ENCODE peak calls at places on chromosomes 16 and 17, in six cellular contexts. One of them, this sample, is unnamed.

GRCh38 chr16:84614075-84614474 is 3.8 kb downstream of the COTL1 start:
- DNase-seq in Karpas-422: no peak
- DNase-seq in kidney: peak; percentile 54
- DNase-seq in adrenal gland: no peak
- DNase-seq in IMR-90: peak; percentile 48
- DNase-seq in transverse colon: no peak
- DNase-seq in this sample: no peak

GRCh38 chr17:78899361-78900260 is 3.4 kb downstream of the CEP295NL start:
- DNase-seq in transverse colon: no peak
- DNase-seq in adrenal gland: no peak
- DNase-seq in IMR-90: no peak
- DNase-seq in kidney: no peak
- DNase-seq in Karpas-422: no peak
- DNase-seq in this sample: no peak

GRCh38 chr16:89326721-89327120 is 109.2 kb downstream of the ZNF778 start:
- DNase-seq in Karpas-422: no peak
- DNase-seq in adrenal gland: no peak
- DNase-seq in transverse colon: no peak
- DNase-seq in IMR-90: no peak
- DNase-seq in kidney: peak; percentile 49
- DNase-seq in this sample: no peak

GRCh38 chr16:50485232-50485631 is 63.0 kb upstream of the NKD1 start:
- DNase-seq in IMR-90: no peak
- DNase-seq in Karpas-422: no peak
- DNase-seq in adrenal gland: no peak
- DNase-seq in transverse colon: no peak
- DNase-seq in kidney: no peak
- DNase-seq in this sample: no peak

GRCh38 chr16:57041182-57042156 is 50.9 kb upstream of the CPNE2 start:
- DNase-seq in Karpas-422: peak; percentile 89
- DNase-seq in adrenal gland: no peak
- DNase-seq in kidney: no peak
- DNase-seq in IMR-90: no peak
- DNase-seq in transverse colon: peak; percentile 57
- DNase-seq in this sample: peak; percentile 88

GRCh38 chr17:33522623-33523022 is 229.5 kb upstream of the ASIC2 start:
- DNase-seq in transverse colon: no peak
- DNase-seq in adrenal gland: no peak
- DNase-seq in IMR-90: no peak
- DNase-seq in Karpas-422: no peak
- DNase-seq in kidney: no peak
- DNase-seq in this sample: no peak

GRCh38 chr16:70437582-70438324 is 1.1 kb downstream of the ST3GAL2 start:
- DNase-seq in adrenal gland: peak; percentile 66
- DNase-seq in Karpas-422: peak; percentile 69
- DNase-seq in transverse colon: no peak
- DNase-seq in kidney: no peak
- DNase-seq in IMR-90: peak; percentile 69
- DNase-seq in this sample: no peak

GRCh38 chr16:27789595-27790241 is 239.8 kb downstream of the KATNIP start:
- DNase-seq in adrenal gland: no peak
- DNase-seq in transverse colon: no peak
- DNase-seq in IMR-90: no peak
- DNase-seq in Karpas-422: no peak
- DNase-seq in kidney: no peak
- DNase-seq in this sample: no peak

DNA sequence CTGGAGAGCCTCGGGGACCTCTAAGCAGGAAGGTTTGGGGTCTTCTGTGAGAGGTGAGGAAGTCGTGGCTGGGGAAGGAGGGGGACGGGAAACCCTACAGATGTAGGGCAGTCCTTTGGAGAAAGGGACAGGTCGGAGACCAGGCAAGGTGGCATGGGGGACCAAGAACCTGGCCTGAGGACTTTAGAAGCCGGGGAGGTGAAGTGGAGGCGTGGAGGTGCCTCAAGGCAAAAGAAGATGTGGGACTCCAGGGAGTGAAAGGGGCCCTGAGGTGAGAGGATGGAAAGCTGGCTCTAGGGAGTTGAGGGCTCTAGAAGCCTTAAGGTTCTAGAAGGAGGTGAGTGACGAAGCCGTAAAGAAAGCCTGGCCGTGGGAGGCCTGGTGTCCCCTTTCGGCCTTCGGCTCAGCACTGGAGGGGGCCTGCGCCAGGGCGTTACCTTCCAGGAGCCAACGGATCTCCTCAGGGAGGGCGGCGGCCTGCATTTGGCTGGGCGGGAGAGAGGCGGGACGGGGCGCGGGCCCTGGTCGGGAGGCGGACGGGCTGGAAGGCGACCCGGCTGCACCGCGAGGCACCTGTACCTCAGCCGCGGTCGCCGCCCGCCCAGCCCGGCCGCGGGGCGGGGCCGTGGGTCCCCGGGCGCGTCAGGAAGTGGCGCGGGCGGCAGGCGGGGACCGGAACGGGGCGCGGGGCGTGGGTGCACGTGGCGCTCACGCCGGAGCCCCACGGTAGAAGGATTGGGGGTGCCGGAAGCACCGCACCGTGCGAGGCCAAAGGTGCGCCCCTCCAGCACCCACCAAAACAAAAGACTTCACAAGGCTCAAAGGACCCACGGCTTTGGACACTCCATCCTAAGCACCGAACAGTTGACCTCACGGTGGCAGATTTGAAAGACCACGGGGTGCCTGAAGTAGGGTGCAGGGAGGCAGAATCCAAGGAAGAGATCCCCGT is at the start of gene SKAP1:
- DNase-seq in kidney: peak; percentile 89
- DNase-seq in Karpas-422: no peak
- DNase-seq in adrenal gland: no peak
- DNase-seq in transverse colon: peak; percentile 62
- DNase-seq in IMR-90: no peak
- DNase-seq in this sample: peak; percentile 76
- H3K27ac ChIP-seq in kidney: peak within 1 kb of the TSS; percentile 70
- H3K27ac ChIP-seq in Karpas-422: no peak within 1 kb of the TSS
- H3K27ac ChIP-seq in adrenal gland: peak within 1 kb of the TSS; percentile 18
- H3K27ac ChIP-seq in transverse colon: peak within 1 kb of the TSS; percentile 42
- H3K27ac ChIP-seq in IMR-90: no peak within 1 kb of the TSS
- H3K27ac ChIP-seq in this sample: peak within 1 kb of the TSS; percentile 89

GRCh38 chr17:29862127-29862526 is 67.9 kb downstream of the SSH2 start:
- DNase-seq in IMR-90: no peak
- DNase-seq in transverse colon: no peak
- DNase-seq in adrenal gland: no peak
- DNase-seq in Karpas-422: no peak
- DNase-seq in kidney: no peak
- DNase-seq in this sample: no peak
- H3K4me1 ChIP-seq in IMR-90: no peaks in the 10 kb centered on the region
- H3K4me1 ChIP-seq in transverse colon: peaks cover 6% of the 10 kb centered on the region
- H3K4me1 ChIP-seq in adrenal gland: no peaks in the 10 kb centered on the region
- H3K4me1 ChIP-seq in Karpas-422: peaks cover 32% of the 10 kb centered on the region
- H3K4me1 ChIP-seq in kidney: no peaks in the 10 kb centered on the region
- H3K4me1 ChIP-seq in this sample: no peaks in the 10 kb centered on the region

GRCh38 chr17:332558-333322 is 19.9 kb downstream of the RPH3AL start:
- DNase-seq in transverse colon: no peak
- DNase-seq in IMR-90: peak; percentile 35
- DNase-seq in Karpas-422: peak; percentile 33
- DNase-seq in kidney: peak; percentile 82
- DNase-seq in adrenal gland: peak; percentile 55
- DNase-seq in this sample: no peak
- H3K27ac ChIP-seq in transverse colon: peak overlapping the region; percentile 82
- H3K27ac ChIP-seq in IMR-90: no peak overlapping the region
- H3K27ac ChIP-seq in Karpas-422: no peak overlapping the region
- H3K27ac ChIP-seq in kidney: peak overlapping the region; percentile 51
- H3K27ac ChIP-seq in adrenal gland: peak overlapping the region; percentile 98
- H3K27ac ChIP-seq in this sample: no peak overlapping the region

GRCh38 chr16:19694989-19695388 is 23.0 kb downstream of the KNOP1 start:
- DNase-seq in Karpas-422: no peak
- DNase-seq in kidney: peak; percentile 28
- DNase-seq in adrenal gland: no peak
- DNase-seq in IMR-90: no peak
- DNase-seq in transverse colon: no peak
- DNase-seq in this sample: no peak
- H3K4me1 ChIP-seq in Karpas-422: no peaks in the 10 kb centered on the region
- H3K4me1 ChIP-seq in kidney: peaks cover 19% of the 10 kb centered on the region
- H3K4me1 ChIP-seq in adrenal gland: peaks cover 49% of the 10 kb centered on the region
- H3K4me1 ChIP-seq in IMR-90: peaks cover 14% of the 10 kb centered on the region
- H3K4me1 ChIP-seq in transverse colon: peaks cover 28% of the 10 kb centered on the region
- H3K4me1 ChIP-seq in this sample: peaks cover 51% of the 10 kb centered on the region

GRCh38 chr17:60170835-60171752 is 21.3 kb downstream of the CA4 start:
- DNase-seq in Karpas-422: no peak
- DNase-seq in transverse colon: no peak
- DNase-seq in adrenal gland: peak; percentile 10
- DNase-seq in IMR-90: peak; percentile 36
- DNase-seq in kidney: no peak
- DNase-seq in this sample: no peak
- H3K27ac ChIP-seq in Karpas-422: peak overlapping the region; percentile 33
- H3K27ac ChIP-seq in transverse colon: peak overlapping the region; percentile 71
- H3K27ac ChIP-seq in adrenal gland: peak overlapping the region; percentile 55
- H3K27ac ChIP-seq in IMR-90: no peak overlapping the region
- H3K27ac ChIP-seq in kidney: no peak overlapping the region
- H3K27ac ChIP-seq in this sample: no peak overlapping the region

GRCh38 chr17:19242926-19243325 is 5.8 kb downstream of the EPN2 start:
- DNase-seq in Karpas-422: no peak
- DNase-seq in adrenal gland: no peak
- DNase-seq in transverse colon: no peak
- DNase-seq in IMR-90: no peak
- DNase-seq in kidney: no peak
- DNase-seq in this sample: no peak
- H3K4me1 ChIP-seq in Karpas-422: peaks cover 7% of the 10 kb centered on the region
- H3K4me1 ChIP-seq in adrenal gland: no peaks in the 10 kb centered on the region
- H3K4me1 ChIP-seq in transverse colon: peaks cover 21% of the 10 kb centered on the region
- H3K4me1 ChIP-seq in IMR-90: peaks cover 2% of the 10 kb centered on the region
- H3K4me1 ChIP-seq in kidney: peaks cover 12% of the 10 kb centered on the region
- H3K4me1 ChIP-seq in this sample: peaks cover 5% of the 10 kb centered on the region

DNA sequence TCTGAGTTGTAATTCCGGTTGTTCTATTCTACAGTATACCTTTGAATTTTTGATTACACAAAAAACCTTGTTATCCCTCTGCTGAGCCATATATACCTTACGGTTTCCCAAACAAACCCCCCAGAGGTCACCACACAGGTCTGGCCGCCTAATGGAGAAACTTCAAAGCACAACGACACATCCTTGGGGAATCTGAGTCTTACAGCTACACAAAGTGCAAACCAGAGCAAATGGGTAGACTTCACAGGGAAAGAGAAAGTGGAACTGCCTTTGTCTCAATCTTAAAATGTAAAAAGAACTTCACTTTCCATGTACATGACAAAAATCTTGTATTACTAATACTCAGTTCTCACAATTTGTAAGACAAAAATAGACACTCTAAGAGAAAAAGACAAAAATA is 2.7 kb downstream of the FBXO31 start:
- DNase-seq in kidney: no peak
- DNase-seq in adrenal gland: no peak
- DNase-seq in Karpas-422: peak; percentile 31
- DNase-seq in transverse colon: no peak
- DNase-seq in IMR-90: peak; percentile 61
- DNase-seq in this sample: no peak
- H3K27ac ChIP-seq in kidney: no peak overlapping the region
- H3K27ac ChIP-seq in adrenal gland: peak overlapping the region; percentile 96
- H3K27ac ChIP-seq in Karpas-422: no peak overlapping the region
- H3K27ac ChIP-seq in transverse colon: peak overlapping the region; percentile 98
- H3K27ac ChIP-seq in IMR-90: no peak overlapping the region
- H3K27ac ChIP-seq in this sample: peak overlapping the region; percentile 27

GRCh38 chr17:40100669-40101366 is 429 bp upstream of the NR1D1 start:
- DNase-seq in Karpas-422: peak; percentile 95
- DNase-seq in kidney: peak; percentile 100
- DNase-seq in transverse colon: peak; percentile 99
- DNase-seq in adrenal gland: peak; percentile 99
- DNase-seq in IMR-90: peak; percentile 99
- DNase-seq in this sample: peak; percentile 90

GRCh38 chr17:40100419-40100668 is at the start of gene NR1D1:
- DNase-seq in Karpas-422: no peak
- DNase-seq in kidney: no peak
- DNase-seq in transverse colon: no peak
- DNase-seq in IMR-90: no peak
- DNase-seq in adrenal gland: no peak
- DNase-seq in this sample: no peak

GRCh38 chr17:40098846-40099626 is 1.4 kb downstream of the NR1D1 start:
- DNase-seq in transverse colon: peak; percentile 100
- DNase-seq in kidney: peak; percentile 100
- DNase-seq in Karpas-422: peak; percentile 99
- DNase-seq in adrenal gland: peak; percentile 100
- DNase-seq in IMR-90: peak; percentile 98
- DNase-seq in this sample: peak; percentile 100

GRCh38 chr17:40097931-40098845 is 2.2 kb downstream of the NR1D1 start:
- DNase-seq in Karpas-422: no peak
- DNase-seq in adrenal gland: peak; percentile 96
- DNase-seq in kidney: peak; percentile 96
- DNase-seq in IMR-90: no peak
- DNase-seq in transverse colon: peak; percentile 90
- DNase-seq in this sample: peak; percentile 53

DNA sequence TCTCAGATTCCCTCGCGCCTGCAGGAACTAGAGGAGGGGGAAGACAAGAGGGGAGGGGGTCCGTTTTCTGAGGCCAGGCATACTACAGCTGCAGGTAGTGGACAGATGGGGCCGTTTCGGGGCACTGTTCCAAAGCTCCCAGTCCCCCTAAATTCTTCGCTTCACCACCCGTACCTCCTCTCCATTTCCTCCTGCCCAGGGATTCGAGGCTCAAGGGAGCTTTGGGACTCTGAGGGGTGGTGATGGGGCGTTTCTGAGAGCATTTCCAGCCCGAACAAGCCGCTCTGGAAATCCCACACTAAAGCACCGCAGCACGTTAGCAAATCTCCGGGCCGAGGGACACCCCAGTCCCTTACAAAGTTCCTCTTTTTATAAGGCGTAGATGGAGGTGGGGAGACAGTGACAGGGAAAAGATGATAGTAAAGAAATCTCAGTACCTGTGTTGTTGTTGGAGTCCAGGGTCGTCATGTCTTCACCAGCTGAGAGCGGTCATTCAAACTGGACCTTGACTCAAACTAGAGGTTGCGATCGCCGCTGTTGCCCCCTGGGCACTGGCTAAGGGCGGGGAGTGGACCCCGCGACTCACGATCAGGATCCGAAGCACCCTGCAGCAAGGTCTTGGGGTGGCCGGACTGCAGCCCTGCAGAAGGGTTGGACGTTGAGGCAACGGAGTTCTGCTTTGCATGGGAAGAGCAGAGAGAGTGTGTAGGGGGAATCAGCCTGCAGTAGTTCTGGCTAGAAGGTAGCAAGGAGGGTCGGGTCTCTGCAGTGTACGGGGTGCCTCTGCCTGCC is 566 bp downstream of the NR1D1 start:
- DNase-seq in adrenal gland: no peak
- DNase-seq in kidney: peak; percentile 82
- DNase-seq in IMR-90: no peak
- DNase-seq in transverse colon: no peak
- DNase-seq in Karpas-422: no peak
- DNase-seq in this sample: no peak
- H3K4me1 ChIP-seq in adrenal gland: peaks cover 60% of the 10 kb centered on the region
- H3K4me1 ChIP-seq in kidney: peaks cover 51% of the 10 kb centered on the region
- H3K4me1 ChIP-seq in IMR-90: peaks cover 22% of the 10 kb centered on the region
- H3K4me1 ChIP-seq in transverse colon: peaks cover 90% of the 10 kb centered on the region
- H3K4me1 ChIP-seq in Karpas-422: peaks cover 35% of the 10 kb centered on the region
- H3K4me1 ChIP-seq in this sample: peaks cover 90% of the 10 kb centered on the region

This sample was measured in CD4-positive, alpha-beta memory T cell.